ENCODE peak calls at places on chromosomes 12 and 14, in ten cellular contexts. B, N, I, R, C, J, T, H, S and P are unnamed samples.

GRCh38 chr14:71932229-71932951 is at the start of gene RGS6:
- DNase-seq in B (peak), N (no peak), I (no peak), R (no peak), C (peak), J (peak), T (no peak), H (peak), S (peak), P (no peak)

GRCh38 chr14:78141590-78141989 is 28.6 kb upstream of the NRXN3 start:
- DNase-seq in B (no peak), N (no peak), I (no peak), R (no peak), C (no peak), J (no peak), T (no peak), H (no peak), S (no peak), P (no peak)

GRCh38 chr12:116336542-116337065 is 59.1 kb upstream of the MED13L start:
- DNase-seq in B (no peak), N (peak), I (peak), R (peak), C (peak), J (no peak), T (no peak), H (no peak), S (no peak), P (no peak)

GRCh38 chr12:31867292-31867691 is 91.9 kb upstream of the RESF1 start:
- DNase-seq in B (no peak), N (no peak), I (no peak), R (no peak), C (no peak), J (no peak), T (no peak), H (no peak), S (no peak), P (no peak)

GRCh38 chr12:47419500-47419899 is 286.3 kb downstream of the RPAP3 start:
- DNase-seq in B (no peak), N (peak), I (peak), R (no peak), C (no peak), J (no peak), T (no peak), H (no peak), S (no peak), P (no peak)

GRCh38 chr14:53043107-53043704 is 92.4 kb upstream of the FERMT2 start:
- DNase-seq in B (no peak), N (no peak), I (no peak), R (no peak), C (peak), J (no peak), T (no peak), H (no peak), S (no peak), P (no peak)

GRCh38 chr14:64910847-64911495 is 3.3 kb upstream of the CHURC1 start:
- DNase-seq in B (peak), N (peak), I (peak), R (no peak), C (peak), J (no peak), T (no peak), H (peak), S (no peak), P (no peak)

GRCh38 chr12:45232771-45233372 is 17.0 kb downstream of the ANO6 start:
- DNase-seq in B (peak), N (peak), I (peak), R (no peak), C (peak), J (peak), T (no peak), H (peak), S (no peak), P (no peak)

GRCh38 chr14:67765192-67765834 is 51.1 kb downstream of the ZFYVE26 start:
- DNase-seq in B (no peak), N (no peak), I (no peak), R (no peak), C (no peak), J (no peak), T (no peak), H (peak), S (no peak), P (no peak)

GRCh38 chr14:66662374-66662773 is 154.4 kb downstream of the GPHN start:
- DNase-seq in B (peak), N (no peak), I (peak), R (no peak), C (peak), J (no peak), T (no peak), H (peak), S (peak), P (no peak)

GRCh38 chr12:7107181-7108041 is 1.6 kb downstream of the C1RL start:
- DNase-seq in B (no peak), N (peak), I (no peak), R (no peak), C (no peak), J (no peak), T (no peak), H (no peak), S (no peak), P (no peak)

GRCh38 chr12:51813931-51814310 is 34.6 kb downstream of the FIGNL2 start:
- DNase-seq in B (no peak), N (no peak), I (no peak), R (no peak), C (no peak), J (no peak), T (no peak), H (no peak), S (no peak), P (no peak)

GRCh38 chr12:51814311-51815088 is 34.0 kb downstream of the FIGNL2 start:
- DNase-seq in B (peak), N (peak), I (peak), R (peak), C (peak), J (peak), T (peak), H (peak), S (peak), P (peak)

GRCh38 chr12:51817027-51817953 is 31.2 kb downstream of the FIGNL2 start:
- DNase-seq in B (no peak), N (no peak), I (no peak), R (no peak), C (no peak), J (no peak), T (no peak), H (no peak), S (no peak), P (no peak)

GRCh38 chr12:51818086-51818485 is 30.4 kb downstream of the FIGNL2 start:
- DNase-seq in B (no peak), N (no peak), I (no peak), R (no peak), C (no peak), J (no peak), T (no peak), H (no peak), S (no peak), P (no peak)

DNA sequence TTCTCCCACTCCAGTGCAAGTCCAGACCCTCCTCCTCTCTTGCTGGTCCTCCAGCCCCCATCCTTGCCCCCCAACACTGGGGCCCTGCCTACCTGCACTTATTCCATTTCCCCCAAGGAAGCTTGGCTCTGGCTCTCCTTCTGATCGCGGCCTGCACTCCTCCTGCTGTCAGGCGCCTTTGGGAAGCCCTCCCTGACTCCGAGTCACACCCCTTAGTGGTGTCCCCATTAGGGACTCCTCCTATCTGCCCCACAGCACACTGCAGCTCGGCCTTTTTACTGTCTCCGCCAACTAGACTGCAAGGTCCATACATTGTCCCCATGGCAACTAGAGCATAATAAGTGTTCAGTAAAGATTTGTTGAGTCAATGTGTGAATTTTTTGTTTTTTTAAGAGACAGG is 32.9 kb downstream of the FIGNL2 start:
- DNase-seq in B (no peak), N (no peak), I (no peak), R (no peak), C (no peak), J (no peak), T (no peak), H (no peak), S (no peak), P (no peak)
- TF ChIP-seq CTCF in B (no peak), N (no peak), I (no peak), R (no peak), C (no peak), J (no peak), T (no peak), H (no peak), S (no peak), P (no peak)

GRCh38 chr12:84497819-84498218 is 414.8 kb downstream of the SLC6A15 start:
- DNase-seq in B (peak), N (no peak), I (peak), R (no peak), C (peak), J (no peak), T (no peak), H (no peak), S (no peak), P (no peak)
- TF ChIP-seq CTCF in B (peak), N (peak), I (peak), R (no peak), C (no peak), J (no peak), T (no peak), H (no peak), S (no peak), P (no peak)

GRCh38 chr14:31449136-31449535 is 8.2 kb downstream of the DTD2 start:
- DNase-seq in B (no peak), N (no peak), I (no peak), R (no peak), C (no peak), J (no peak), T (no peak), H (no peak), S (no peak), P (no peak)

GRCh38 chr14:31445703-31446102 is 11.6 kb downstream of the DTD2 start:
- DNase-seq in B (no peak), N (no peak), I (no peak), R (no peak), C (no peak), J (no peak), T (no peak), H (no peak), S (no peak), P (no peak)

GRCh38 chr14:31449971-31450610 is 7.2 kb downstream of the DTD2 start:
- DNase-seq in B (peak), N (peak), I (peak), R (no peak), C (peak), J (no peak), T (no peak), H (no peak), S (no peak), P (no peak)
- TF ChIP-seq CTCF in B (peak), N (peak), I (peak), R (peak), C (peak), J (peak), T (peak), H (peak), S (peak), P (peak)

GRCh38 chr12:119804011-119804641 is 73.0 kb downstream of the CIT start:
- DNase-seq in B (peak), N (peak), I (peak), R (no peak), C (peak), J (peak), T (no peak), H (peak), S (peak), P (no peak)
- TF ChIP-seq CTCF in B (peak), N (peak), I (peak), R (no peak), C (peak), J (no peak), T (no peak), H (peak), S (no peak), P (no peak)

GRCh38 chr12:104106965-104107364 is 31.0 kb downstream of the NFYB start:
- DNase-seq in B (no peak), N (no peak), I (no peak), R (no peak), C (no peak), J (no peak), T (no peak), H (no peak), S (no peak), P (no peak)

GRCh38 chr12:104108755-104109445 is 29.1 kb downstream of the NFYB start:
- DNase-seq in B (peak), N (peak), I (peak), R (peak), C (peak), J (peak), T (peak), H (peak), S (peak), P (peak)

GRCh38 chr12:104105461-104105860 is 32.5 kb downstream of the NFYB start:
- DNase-seq in B (no peak), N (no peak), I (no peak), R (no peak), C (peak), J (no peak), T (no peak), H (no peak), S (no peak), P (no peak)

GRCh38 chr12:104115587-104115975 is 22.4 kb downstream of the NFYB start:
- DNase-seq in B (no peak), N (peak), I (peak), R (no peak), C (no peak), J (no peak), T (no peak), H (no peak), S (no peak), P (no peak)

GRCh38 chr12:104109446-104110271 is 28.4 kb downstream of the NFYB start:
- DNase-seq in B (no peak), N (no peak), I (no peak), R (no peak), C (no peak), J (no peak), T (no peak), H (no peak), S (no peak), P (no peak)
- TF ChIP-seq CTCF in B (no peak), N (no peak), I (no peak), R (no peak), C (no peak), J (no peak), T (peak), H (no peak), S (no peak), P (peak)

GRCh38 chr12:102300824-102301461 is 103.3 kb upstream of the PMCH start:
- DNase-seq in B (peak), N (peak), I (peak), R (no peak), C (peak), J (no peak), T (no peak), H (peak), S (no peak), P (no peak)
- TF ChIP-seq CTCF in B (peak), N (peak), I (peak), R (no peak), C (peak), J (no peak), T (no peak), H (no peak), S (no peak), P (no peak)

GRCh38 chr12:124614512-124615292 is 47.3 kb upstream of the NCOR2 start:
- DNase-seq in B (no peak), N (no peak), I (no peak), R (no peak), C (no peak), J (no peak), T (no peak), H (no peak), S (no peak), P (no peak)
- TF ChIP-seq CTCF in B (no peak), N (no peak), I (no peak), R (no peak), C (no peak), J (no peak), T (no peak), H (no peak), S (no peak), P (no peak)

DNA sequence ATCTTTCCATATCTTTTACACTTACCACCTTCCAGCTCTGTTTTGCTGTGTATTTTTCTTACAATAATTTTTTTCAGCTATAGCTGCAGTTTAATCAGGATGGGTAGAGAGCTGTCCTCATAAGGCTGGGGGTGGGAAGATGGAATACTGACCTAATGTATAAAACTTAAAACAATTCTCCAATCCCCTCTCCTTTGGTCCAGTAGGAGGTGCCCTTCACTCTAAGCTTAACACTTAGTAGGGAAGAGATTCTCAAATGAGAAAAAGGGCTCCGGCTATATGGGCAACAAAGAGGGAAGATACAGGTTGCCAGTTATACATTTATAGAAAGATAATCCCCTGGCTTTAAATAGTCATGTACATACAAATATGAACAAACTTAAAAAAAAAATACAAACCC is 2.8 kb downstream of the ORMDL2 start:
- DNase-seq in B (peak), N (no peak), I (peak), R (no peak), C (peak), J (no peak), T (no peak), H (no peak), S (no peak), P (no peak)
- TF ChIP-seq CTCF in B (peak), N (peak), I (peak), R (peak), C (peak), J (no peak), T (no peak), H (no peak), S (no peak), P (no peak)